ENCODE peak calls at places on chromosomes 11 and 22, in eight cellular contexts. C is SK-N-SH, E is GM12878, L is HepG2, U is GM23338, W is HCT116, D is Panc1, S is K562. K is an unnamed sample.

GRCh38 chr11:68012044-68012842 is 2.1 kb downstream of the ALDH3B1 start:
- DNase-seq in W (no peak), S (no peak), E (no peak), C (no peak), D (no peak), L (no peak), U (no peak), K (no peak)

GRCh38 chr22:36467946-36468345 is 13.5 kb downstream of the TXN2 start:
- DNase-seq in C (no peak), L (no peak), U (no peak), W (peak), E (no peak), D (no peak), S (peak), K (peak)

GRCh38 chr11:115220423-115220822 is 283.8 kb downstream of the CADM1 start:
- DNase-seq in U (no peak), W (no peak), D (no peak), C (no peak), L (no peak), S (no peak), E (no peak), K (no peak)

GRCh38 chr22:43435851-43436535 is 24.2 kb downstream of the MPPED1 start:
- DNase-seq in L (no peak), U (no peak), S (no peak), C (no peak), E (no peak), W (no peak), D (no peak), K (no peak)

GRCh38 chr11:118074785-118075184 is 2.1 kb upstream of the TMPRSS4 start:
- DNase-seq in D (no peak), C (no peak), E (no peak), W (no peak), U (no peak), S (no peak), L (no peak), K (no peak)

GRCh38 chr22:37504964-37505363 is 14.3 kb downstream of the CARD10 start:
- DNase-seq in W (no peak), S (no peak), L (no peak), U (no peak), E (no peak), C (no peak), D (no peak), K (no peak)

GRCh38 chr22:44399906-44400762 is 87.4 kb upstream of the SHISAL1 start:
- DNase-seq in S (no peak), E (no peak), L (no peak), W (no peak), U (no peak), C (peak), D (no peak), K (no peak)

GRCh38 chr11:121652982-121653381 is 200.2 kb upstream of the SORL1-AS1 start:
- DNase-seq in S (no peak), W (no peak), C (peak), L (no peak), D (no peak), E (no peak), U (peak), K (no peak)

GRCh38 chr11:84549221-84549620 is 1077.9 kb downstream of the DLG2 start:
- DNase-seq in E (no peak), D (no peak), U (no peak), S (no peak), L (no peak), C (no peak), W (no peak), K (no peak)

GRCh38 chr22:21837184-21837979 is 30.1 kb downstream of the MAPK1 start:
- DNase-seq in S (no peak), C (no peak), U (peak), L (peak), W (peak), E (no peak), D (no peak), K (no peak)

GRCh38 chr11:118689852-118690552 is 10.6 kb upstream of the TREH start:
- DNase-seq in U (peak), W (peak), S (peak), D (peak), C (peak), L (peak), E (no peak), K (peak)

GRCh38 chr11:118609380-118610219 is 2.2 kb downstream of the PHLDB1 start:
- DNase-seq in W (no peak), S (no peak), E (no peak), U (peak), C (no peak), D (no peak), L (no peak), K (no peak)

GRCh38 chr11:46697303-46697702 is 3.1 kb downstream of the ARHGAP1 start:
- DNase-seq in D (no peak), E (no peak), W (no peak), L (no peak), C (peak), S (no peak), U (no peak), K (no peak)

GRCh38 chr11:114395776-114396175 is 4.5 kb downstream of the C11orf71 start:
- DNase-seq in E (no peak), C (no peak), L (peak), S (peak), D (no peak), W (peak), U (peak), K (no peak)

GRCh38 chr11:128310676-128311445 is 276.5 kb downstream of the ETS1 start:
- DNase-seq in W (no peak), U (no peak), D (no peak), C (no peak), E (no peak), L (no peak), S (no peak), K (no peak)

GRCh38 chr11:76655466-76656086 is 15.0 kb downstream of the LRRC32 start:
- DNase-seq in C (no peak), S (no peak), U (no peak), D (no peak), L (no peak), W (no peak), E (no peak), K (no peak)

GRCh38 chr11:9528141-9528511 is 45.3 kb upstream of the WEE1 start:
- DNase-seq in C (no peak), W (no peak), L (no peak), D (no peak), S (no peak), U (no peak), E (no peak), K (no peak)

GRCh38 chr11:36257351-36257750 is 31.9 kb downstream of the COMMD9 start:
- DNase-seq in U (no peak), D (no peak), W (no peak), E (no peak), S (no peak), C (no peak), L (no peak), K (no peak)

GRCh38 chr11:101011881-101012280 is 117.7 kb downstream of the PGR start:
- DNase-seq in D (no peak), S (no peak), W (no peak), C (no peak), U (no peak), L (no peak), E (no peak), K (no peak)

GRCh38 chr11:110314366-110315095 is 18.1 kb upstream of the RDX start:
- DNase-seq in E (no peak), S (no peak), C (no peak), L (no peak), U (no peak), W (no peak), D (no peak), K (no peak)
- TF ChIP-seq REST in E (no peak), S (no peak), C (no peak), L (no peak), U (no peak), W (no peak), D (no peak), K (no peak)

GRCh38 chr22:48362736-48363404 is 1464.8 kb downstream of the BRD1 start:
- DNase-seq in C (no peak), S (no peak), U (no peak), E (no peak), L (no peak), D (no peak), W (no peak), K (no peak)
- TF ChIP-seq POLR2AphosphoS5 in C (no peak), S (no peak), U (no peak), E (no peak), L (no peak), D (no peak), W (no peak), K (no peak)

GRCh38 chr11:103808246-103808645 is 228.2 kb upstream of the DDI1 start:
- DNase-seq in E (no peak), D (no peak), C (no peak), L (no peak), S (no peak), W (no peak), U (no peak), K (no peak)
- TF ChIP-seq REST in E (no peak), D (no peak), C (no peak), L (no peak), S (no peak), W (no peak), U (no peak), K (no peak)

DNA sequence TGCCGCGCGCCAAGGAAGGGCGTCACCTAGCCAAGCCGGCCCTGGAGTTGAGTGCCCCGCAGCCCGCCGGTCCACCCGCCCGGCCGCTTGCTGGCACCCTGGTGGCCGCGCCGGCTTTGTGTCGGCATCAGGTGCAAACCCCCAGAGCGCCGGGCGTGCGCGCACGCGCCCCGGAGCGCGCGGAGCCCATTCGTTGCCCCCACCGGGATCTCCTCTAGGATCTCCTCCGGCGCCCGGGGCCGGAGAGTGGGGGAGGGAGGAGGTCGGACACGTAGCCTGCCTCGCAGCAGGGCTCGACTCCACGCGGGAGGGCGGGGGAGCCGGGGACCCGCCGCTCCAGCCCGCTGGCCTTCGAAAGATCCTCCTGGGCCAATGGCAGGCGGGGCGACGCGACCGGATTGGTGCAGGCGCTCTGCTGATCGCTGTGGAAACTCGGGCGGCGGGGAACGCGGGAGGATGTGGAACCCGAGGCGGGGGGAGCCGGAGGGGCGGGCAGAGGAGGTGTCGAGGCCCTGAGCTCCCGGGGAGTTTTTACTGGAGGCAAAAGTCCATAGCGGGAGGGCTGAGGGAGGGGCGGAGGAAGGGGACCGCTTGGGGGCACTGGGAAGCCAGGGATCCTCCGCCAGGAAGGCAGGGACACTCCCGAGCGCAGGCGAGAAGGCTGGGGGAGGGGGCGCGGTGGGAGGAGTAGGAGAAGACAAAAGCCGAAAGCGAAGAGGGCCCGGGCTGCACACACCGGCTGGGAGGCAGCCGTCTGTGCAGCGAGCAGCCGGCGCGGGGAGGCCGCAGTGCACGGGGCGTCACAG is at the start of gene FADS2:
- DNase-seq in C (peak), U (peak), E (peak), D (no peak), S (no peak), W (no peak), L (peak), K (peak)
- TF ChIP-seq POLR2AphosphoS5 in C (peak), U (peak), E (no peak), D (peak), S (no peak), W (no peak), L (peak), K (peak)

DNA sequence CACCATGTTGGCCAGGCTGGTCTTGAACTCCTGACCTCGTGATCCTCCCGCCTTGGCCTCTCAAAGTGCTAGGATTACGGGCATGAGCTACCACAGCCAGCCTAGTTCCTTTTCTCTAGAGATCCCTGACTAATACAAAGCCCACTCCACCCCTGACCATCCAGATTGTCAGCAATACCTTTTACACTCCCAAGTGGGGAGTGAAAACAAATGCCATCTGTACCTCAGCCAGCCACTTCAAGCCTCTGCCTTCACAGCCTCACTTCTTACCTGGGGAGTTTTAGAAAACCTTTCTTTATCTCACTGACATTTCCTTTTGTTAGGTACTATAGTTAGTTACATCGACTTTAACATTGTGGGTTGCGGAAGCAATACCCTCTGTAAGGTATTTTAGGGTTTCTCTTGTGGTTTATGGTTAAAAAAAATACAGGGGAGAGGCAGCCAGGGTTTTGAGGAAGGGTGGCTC is 8.8 kb downstream of the TOM1 start:
- DNase-seq in W (no peak), L (no peak), E (peak), C (no peak), S (no peak), D (no peak), U (no peak), K (peak)
- TF ChIP-seq REST in W (no peak), L (no peak), E (no peak), C (no peak), S (no peak), D (no peak), U (no peak), K (no peak)

DNA sequence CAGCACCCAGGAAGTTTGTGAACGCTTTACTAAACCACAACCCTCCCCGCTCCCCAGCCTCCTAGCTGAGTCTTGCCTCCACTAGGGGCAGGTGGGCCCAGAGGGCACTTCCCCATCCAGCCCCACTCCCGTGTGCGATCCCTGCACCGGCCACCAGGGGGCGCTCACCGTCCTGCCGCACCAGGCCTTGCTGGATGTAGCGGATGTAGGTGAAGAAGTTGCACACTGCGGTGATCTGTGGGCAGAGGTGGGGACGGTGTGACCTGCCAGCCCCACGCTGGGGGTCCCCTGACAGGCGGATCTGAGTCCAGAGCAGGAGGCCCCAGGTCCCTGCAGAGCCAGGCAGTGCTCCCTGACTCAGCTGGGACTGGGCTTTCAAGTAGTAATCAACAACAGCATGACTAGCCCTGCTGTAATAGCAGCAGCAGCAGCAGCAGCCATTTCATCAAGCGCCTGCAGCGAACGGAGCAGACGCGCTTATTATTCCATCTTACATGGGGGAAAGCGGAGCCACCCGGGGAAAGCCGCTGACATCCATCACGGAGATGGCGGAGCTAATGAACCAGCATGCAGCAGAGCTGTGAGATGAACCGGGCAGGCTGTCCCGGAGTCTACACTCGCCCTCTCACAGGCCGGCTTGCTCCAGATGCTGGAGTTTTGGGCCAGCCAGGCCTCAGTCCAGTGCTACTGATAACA is 7.9 kb upstream of the FADS3 start:
- DNase-seq in E (peak), C (peak), U (peak), S (peak), W (peak), L (peak), D (peak), K (peak)
- TF ChIP-seq POLR2AphosphoS5 in E (no peak), C (no peak), U (no peak), S (no peak), W (no peak), L (no peak), D (no peak), K (no peak)

DNA sequence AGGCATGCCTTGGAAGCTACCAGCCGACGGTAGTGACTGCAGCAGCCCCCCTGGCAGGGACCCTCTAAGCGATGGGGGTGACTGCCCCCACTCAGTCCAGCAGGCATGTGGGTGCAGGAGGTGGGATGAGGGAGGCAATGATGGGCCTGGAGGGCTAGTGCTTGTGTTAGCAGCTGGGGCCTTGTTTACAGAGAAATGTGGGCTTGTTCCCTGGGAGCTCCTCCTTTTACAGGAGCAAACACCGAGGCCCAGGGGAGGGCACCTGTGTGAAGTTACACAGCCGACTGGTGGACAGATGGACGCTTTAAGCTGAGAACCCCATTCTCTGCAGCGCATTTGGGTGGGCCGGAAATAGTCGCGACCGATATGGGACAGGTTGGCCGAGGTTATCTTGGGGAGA is 111.5 kb downstream of the MORC2 start:
- DNase-seq in C (no peak), W (no peak), S (no peak), E (no peak), U (no peak), D (no peak), L (no peak), K (no peak)
- TF ChIP-seq REST in C (no peak), W (no peak), S (no peak), E (no peak), U (no peak), D (no peak), L (no peak), K (no peak)

GRCh38 chr11:107467754-107468153 is 10.1 kb upstream of the CWF19L2 start:
- DNase-seq in C (no peak), W (no peak), S (no peak), D (no peak), E (no peak), L (no peak), U (no peak), K (no peak)
- TF ChIP-seq POLR2AphosphoS5 in C (no peak), W (no peak), S (no peak), D (no peak), E (no peak), L (no peak), U (no peak), K (no peak)